ENCODE peak calls at places on chromosomes 4 and X, in five cellular contexts. X is T-helper 22 cell; V is activated naive CD8-positive, alpha-beta T cell treated with anti-CD3 and anti-CD28 coated beads, Interleukin-2, amount 50 U/mL, for 16 hours; A is LHCN-M2; B is ELF-1. J is an unnamed sample.

GRCh38 chrX:100512471-100512870 is 72.3 kb upstream of the TNMD start:
- DNase-seq in B (no peak), V (no peak), A (peak; percentile 1), X (no peak), J (no peak)

GRCh38 chrX:47218920-47219815 is 687 bp downstream of the CDK16 start:
- DNase-seq in V (peak; percentile 1), B (peak; percentile 54), X (peak; percentile 43), A (no peak), J (no peak)

GRCh38 chr4:35939746-35940145 is 304.6 kb downstream of the ARAP2 start:
- DNase-seq in X (no peak), V (no peak), A (no peak), B (no peak), J (no peak)

GRCh38 chr4:16001484-16001858 is 38.5 kb upstream of the FGFBP2 start:
- DNase-seq in V (peak; percentile 3), X (no peak), A (peak; percentile 58), B (peak; percentile 92), J (peak; percentile 72)

GRCh38 chr4:73236151-73236550 is 22.4 kb downstream of the ANKRD17 start:
- DNase-seq in X (no peak), A (no peak), V (no peak), B (no peak), J (no peak)

GRCh38 chr4:82865592-82865991 is 25.4 kb downstream of the SEC31A start:
- DNase-seq in V (no peak), B (no peak), A (peak; percentile 91), X (no peak), J (peak; percentile 69)

GRCh38 chrX:47384502-47384901 is 14.1 kb downstream of the ZNF157 start:
- DNase-seq in X (peak; percentile 46), A (peak; percentile 40), V (peak; percentile 32), B (peak; percentile 66), J (peak; percentile 26)

GRCh38 chr4:100081511-100081910 is 108.8 kb downstream of the DDIT4L start:
- DNase-seq in X (no peak), B (no peak), A (no peak), V (no peak), J (no peak)

GRCh38 chrX:37767438-37767837 is 12.4 kb upstream of the CYBB start:
- DNase-seq in V (no peak), A (no peak), X (no peak), B (no peak), J (no peak)

GRCh38 chr4:41750158-41750623 is 1.7 kb upstream of the PHOX2B start:
- DNase-seq in V (no peak), B (peak; percentile 42), A (no peak), X (no peak), J (no peak)

GRCh38 chrX:129347291-129347690 is 176.0 kb downstream of the SMARCA1 start:
- DNase-seq in B (peak; percentile 95), A (no peak), V (no peak), X (no peak), J (no peak)

GRCh38 chr4:122119739-122120138 is 32.4 kb upstream of the BLTP1 start:
- DNase-seq in B (no peak), A (no peak), X (no peak), V (no peak), J (no peak)

GRCh38 chr4:110480741-110481271 is 4.9 kb downstream of the ENPEP start:
- DNase-seq in V (no peak), A (peak; percentile 37), X (no peak), B (no peak), J (no peak)

GRCh38 chrX:109632906-109633504 is 8.0 kb upstream of the KCNE5 start:
- DNase-seq in A (peak; percentile 24), V (no peak), B (peak; percentile 27), X (no peak), J (peak; percentile 21)

GRCh38 chrX:46587158-46587557 is 13.6 kb downstream of the CHST7 start:
- DNase-seq in B (no peak), V (no peak), A (peak; percentile 66), X (no peak), J (no peak)

GRCh38 chr4:151438154-151438553 is 29.2 kb downstream of the FHIP1A start:
- DNase-seq in V (no peak), X (no peak), A (no peak), B (no peak), J (no peak)

GRCh38 chr4:69096810-69097209 is 536 bp downstream of the UGT2B7 start:
- DNase-seq in B (no peak), X (no peak), V (no peak), A (no peak), J (no peak)

GRCh38 chr4:7244343-7244680 is 52.0 kb downstream of the SORCS2 start:
- DNase-seq in V (no peak), X (no peak), B (no peak), A (no peak), J (no peak)

GRCh38 chrX:18428006-18428405 is 2.6 kb downstream of the CDKL5 start:
- DNase-seq in V (no peak), B (no peak), X (no peak), A (no peak), J (no peak)

GRCh38 chr4:169144061-169144600 is 126.6 kb downstream of the SH3RF1 start:
- DNase-seq in X (no peak), V (no peak), A (no peak), B (no peak), J (no peak)

GRCh38 chrX:80335062-80335830 is 85.0 kb upstream of the TENT5D start:
- DNase-seq in B (peak; percentile 88), V (no peak), X (no peak), A (no peak), J (no peak)

GRCh38 chrX:31209005-31209612 is 137.3 kb upstream of the FTHL17 start:
- DNase-seq in B (no peak), A (no peak), V (no peak), X (no peak), J (no peak)

GRCh38 chr4:184649971-184650855 is 675 bp downstream of the PRIMPOL start:
- DNase-seq in X (no peak), A (peak; percentile 51), B (peak; percentile 71), V (no peak), J (no peak)

GRCh38 chrX:154458954-154459829 is 1.1 kb downstream of the PLXNA3 start:
- DNase-seq in X (no peak), V (no peak), A (no peak), B (no peak), J (no peak)

GRCh38 chrX:42869011-42869410 is 91.0 kb upstream of the PPP1R2C start:
- DNase-seq in B (no peak), V (no peak), X (no peak), A (no peak), J (no peak)

GRCh38 chr4:24489870-24490269 is 94.5 kb downstream of the DHX15 start:
- DNase-seq in X (no peak), V (no peak), B (no peak), A (peak; percentile 89), J (no peak)

GRCh38 chr4:94135701-94136100 is 72.0 kb upstream of the SMARCAD1 start:
- DNase-seq in A (no peak), X (no peak), B (no peak), V (no peak), J (no peak)

GRCh38 chr4:124685851-124686250 is 26.7 kb downstream of the ANKRD50 start:
- DNase-seq in A (no peak), V (no peak), X (no peak), B (no peak), J (no peak)

GRCh38 chrX:51459125-51459524 is 37.3 kb downstream of the NUDT11 start:
- DNase-seq in A (peak; percentile 13), X (no peak), B (no peak), V (no peak), J (no peak)

GRCh38 chrX:358651-359143 is 28.0 kb downstream of the PPP2R3B start:
- DNase-seq in A (no peak), X (no peak), B (no peak), V (no peak), J (no peak)

GRCh38 chr4:85744950-85745349 is 270.0 kb downstream of the ARHGAP24 start:
- DNase-seq in B (no peak), A (peak; percentile 81), X (no peak), V (no peak), J (no peak)

GRCh38 chr4:181662383-181662782 is 580.8 kb upstream of the TENM3 start:
- DNase-seq in V (no peak), X (no peak), B (no peak), A (peak; percentile 78), J (no peak)

GRCh38 chrX:49610718-49611310 is 12.0 kb downstream of the GAGE1 start:
- DNase-seq in X (no peak), B (no peak), A (no peak), V (no peak), J (no peak)

GRCh38 chrX:47170861-47171692 is 22.6 kb upstream of the UBA1 start:
- DNase-seq in V (no peak), X (no peak), A (no peak), B (no peak), J (no peak)